ENCODE peak calls at places on chromosomes 2 and 18, in four cellular contexts. One of them, this sample, is unnamed.

GRCh38 chr2:60366178-60366577 is 187.3 kb downstream of the BCL11A start:
- DNase-seq in GM12878: no peak
- DNase-seq in HepG2: no peak
- DNase-seq in HEK293T: no peak
- DNase-seq in this sample: no peak

GRCh38 chr2:127035212-127035611 is 71.7 kb downstream of the BIN1 start:
- DNase-seq in HepG2: peak; percentile 21
- DNase-seq in GM12878: no peak
- DNase-seq in HEK293T: no peak
- DNase-seq in this sample: no peak

GRCh38 chr2:20534913-20535801 is 88.3 kb downstream of the RHOB start:
- DNase-seq in HepG2: peak; percentile 71
- DNase-seq in HEK293T: no peak
- DNase-seq in GM12878: no peak
- DNase-seq in this sample: no peak

GRCh38 chr2:221965806-221966205 is 333.0 kb downstream of the PAX3 start:
- DNase-seq in GM12878: no peak
- DNase-seq in HEK293T: no peak
- DNase-seq in HepG2: no peak
- DNase-seq in this sample: no peak

GRCh38 chr2:122734756-122735155 is 979.3 kb downstream of the TSN start:
- DNase-seq in GM12878: no peak
- DNase-seq in HepG2: no peak
- DNase-seq in HEK293T: no peak
- DNase-seq in this sample: no peak

GRCh38 chr2:99285521-99285920 is 15.5 kb downstream of the LYG1 start:
- DNase-seq in GM12878: no peak
- DNase-seq in HEK293T: no peak
- DNase-seq in HepG2: no peak
- DNase-seq in this sample: no peak

GRCh38 chr18:65906621-65907034 is 155.8 kb downstream of the CDH7 start:
- DNase-seq in HEK293T: no peak
- DNase-seq in HepG2: no peak
- DNase-seq in GM12878: no peak
- DNase-seq in this sample: no peak

GRCh38 chr2:181239400-181239799 is 217.8 kb upstream of the ITGA4 start:
- DNase-seq in HepG2: peak; percentile 13
- DNase-seq in HEK293T: no peak
- DNase-seq in GM12878: no peak
- DNase-seq in this sample: no peak

GRCh38 chr18:59938686-59939085 is 38.9 kb downstream of the PMAIP1 start:
- DNase-seq in GM12878: no peak
- DNase-seq in HepG2: no peak
- DNase-seq in HEK293T: no peak
- DNase-seq in this sample: no peak

GRCh38 chr18:12883003-12883683 is 894 bp downstream of the PTPN2 start:
- DNase-seq in GM12878: no peak
- DNase-seq in HepG2: no peak
- DNase-seq in HEK293T: peak; percentile 10
- DNase-seq in this sample: no peak

GRCh38 chr2:181307203-181307991 is 149.8 kb upstream of the ITGA4 start:
- DNase-seq in HEK293T: no peak
- DNase-seq in GM12878: no peak
- DNase-seq in HepG2: no peak
- DNase-seq in this sample: no peak

GRCh38 chr2:171214093-171214492 is 53.4 kb upstream of the TLK1 start:
- DNase-seq in GM12878: no peak
- DNase-seq in HEK293T: no peak
- DNase-seq in HepG2: no peak
- DNase-seq in this sample: no peak

GRCh38 chr2:10920764-10921468 is 9.2 kb downstream of the KCNF1 start:
- DNase-seq in HepG2: no peak
- DNase-seq in GM12878: no peak
- DNase-seq in HEK293T: no peak
- DNase-seq in this sample: no peak

GRCh38 chr2:45170976-45171514 is 161.8 kb upstream of the SIX2 start:
- DNase-seq in HepG2: no peak
- DNase-seq in GM12878: no peak
- DNase-seq in HEK293T: no peak
- DNase-seq in this sample: no peak

GRCh38 chr2:20595439-20596192 is 55.3 kb downstream of the HS1BP3 start:
- DNase-seq in GM12878: peak; percentile 85
- DNase-seq in HEK293T: no peak
- DNase-seq in HepG2: peak; percentile 66
- DNase-seq in this sample: peak; percentile 59

GRCh38 chr18:70907673-70908072 is 618.8 kb downstream of the SOCS6 start:
- DNase-seq in HEK293T: no peak
- DNase-seq in HepG2: no peak
- DNase-seq in GM12878: no peak
- DNase-seq in this sample: no peak

GRCh38 chr2:187360286-187360685 is 87.8 kb downstream of the CALCRL start:
- DNase-seq in GM12878: no peak
- DNase-seq in HEK293T: no peak
- DNase-seq in HepG2: no peak
- DNase-seq in this sample: no peak

GRCh38 chr18:59787998-59788875 is 91.0 kb upstream of the CCBE1 start:
- DNase-seq in HepG2: no peak
- DNase-seq in HEK293T: peak; percentile 6
- DNase-seq in GM12878: no peak
- DNase-seq in this sample: no peak

GRCh38 chr2:15145919-15146318 is 415.2 kb downstream of the NBAS start:
- DNase-seq in HepG2: no peak
- DNase-seq in HEK293T: no peak
- DNase-seq in GM12878: no peak
- DNase-seq in this sample: no peak

GRCh38 chr2:1600191-1601063 is 143.9 kb downstream of the PXDN start:
- DNase-seq in GM12878: no peak
- DNase-seq in HepG2: no peak
- DNase-seq in HEK293T: no peak
- DNase-seq in this sample: no peak

GRCh38 chr2:82792316-82792715 is 1666.8 kb downstream of the SUCLG1 start:
- DNase-seq in HEK293T: no peak
- DNase-seq in HepG2: no peak
- DNase-seq in GM12878: no peak
- DNase-seq in this sample: no peak

GRCh38 chr18:56575819-56576663 is 62.4 kb downstream of the TXNL1 start:
- DNase-seq in HEK293T: peak; percentile 17
- DNase-seq in GM12878: no peak
- DNase-seq in HepG2: peak; percentile 36
- DNase-seq in this sample: peak; percentile 31

GRCh38 chr2:85681354-85681728 is 12.8 kb upstream of the GNLY start:
- DNase-seq in HEK293T: no peak
- DNase-seq in HepG2: no peak
- DNase-seq in GM12878: no peak
- DNase-seq in this sample: no peak

GRCh38 chr2:98379311-98380202 is 33.3 kb downstream of the CNGA3 start:
- DNase-seq in HepG2: no peak
- DNase-seq in HEK293T: no peak
- DNase-seq in GM12878: no peak
- DNase-seq in this sample: no peak

GRCh38 chr18:56709463-56709862 is 58.3 kb downstream of the WDR7 start:
- DNase-seq in HEK293T: peak; percentile 15
- DNase-seq in HepG2: peak; percentile 54
- DNase-seq in GM12878: peak; percentile 46
- DNase-seq in this sample: peak; percentile 20

GRCh38 chr2:20615466-20616241 is 35.2 kb downstream of the HS1BP3 start:
- DNase-seq in HepG2: peak; percentile 71
- DNase-seq in HEK293T: no peak
- DNase-seq in GM12878: no peak
- DNase-seq in this sample: no peak

GRCh38 chr18:51120809-51121596 is 76.5 kb downstream of the MEX3C start:
- DNase-seq in GM12878: no peak
- DNase-seq in HepG2: no peak
- DNase-seq in HEK293T: no peak
- DNase-seq in this sample: no peak

GRCh38 chr2:147051248-147051647 is 793.6 kb upstream of the ACVR2A start:
- DNase-seq in HEK293T: no peak
- DNase-seq in GM12878: no peak
- DNase-seq in HepG2: no peak
- DNase-seq in this sample: no peak
- TF ChIP-seq FOXK2 in HEK293T: no peak
- TF ChIP-seq FOXK2 in GM12878: no peak
- TF ChIP-seq FOXK2 in HepG2: no peak
- TF ChIP-seq FOXK2 in this sample: no peak

GRCh38 chr2:226802573-226802972 is 3.0 kb upstream of the IRS1 start:
- DNase-seq in HepG2: peak; percentile 86
- DNase-seq in HEK293T: peak; percentile 37
- DNase-seq in GM12878: no peak
- DNase-seq in this sample: peak; percentile 71
- TF ChIP-seq FOXK2 in HepG2: no peak
- TF ChIP-seq FOXK2 in HEK293T: no peak
- TF ChIP-seq FOXK2 in GM12878: no peak
- TF ChIP-seq FOXK2 in this sample: no peak

GRCh38 chr2:42936632-42936996 is 144.2 kb upstream of the HAAO start:
- DNase-seq in GM12878: no peak
- DNase-seq in HepG2: no peak
- DNase-seq in HEK293T: no peak
- DNase-seq in this sample: no peak
- TF ChIP-seq FOXK2 in GM12878: no peak
- TF ChIP-seq FOXK2 in HepG2: no peak
- TF ChIP-seq FOXK2 in HEK293T: no peak
- TF ChIP-seq FOXK2 in this sample: no peak

GRCh38 chr2:27990030-27990590 is 99.6 kb downstream of the BABAM2 start:
- DNase-seq in HEK293T: no peak
- DNase-seq in GM12878: no peak
- DNase-seq in HepG2: no peak
- DNase-seq in this sample: peak; percentile 11
- TF ChIP-seq FOXK2 in HEK293T: no peak
- TF ChIP-seq FOXK2 in GM12878: no peak
- TF ChIP-seq FOXK2 in HepG2: no peak
- TF ChIP-seq FOXK2 in this sample: no peak

GRCh38 chr2:43569921-43570320 is 25.9 kb downstream of the THADA start:
- DNase-seq in GM12878: peak; percentile 57
- DNase-seq in HepG2: no peak
- DNase-seq in HEK293T: no peak
- DNase-seq in this sample: no peak
- TF ChIP-seq FOXK2 in GM12878: no peak
- TF ChIP-seq FOXK2 in HepG2: no peak
- TF ChIP-seq FOXK2 in HEK293T: no peak
- TF ChIP-seq FOXK2 in this sample: no peak

GRCh38 chr2:137467246-137467862 is 496.9 kb upstream of the HNMT start:
- DNase-seq in HepG2: peak; percentile 23
- DNase-seq in GM12878: peak; percentile 1
- DNase-seq in HEK293T: peak; percentile 32
- DNase-seq in this sample: peak; percentile 14
- TF ChIP-seq FOXK2 in HepG2: no peak
- TF ChIP-seq FOXK2 in GM12878: no peak
- TF ChIP-seq FOXK2 in HEK293T: no peak
- TF ChIP-seq FOXK2 in this sample: no peak

DNA sequence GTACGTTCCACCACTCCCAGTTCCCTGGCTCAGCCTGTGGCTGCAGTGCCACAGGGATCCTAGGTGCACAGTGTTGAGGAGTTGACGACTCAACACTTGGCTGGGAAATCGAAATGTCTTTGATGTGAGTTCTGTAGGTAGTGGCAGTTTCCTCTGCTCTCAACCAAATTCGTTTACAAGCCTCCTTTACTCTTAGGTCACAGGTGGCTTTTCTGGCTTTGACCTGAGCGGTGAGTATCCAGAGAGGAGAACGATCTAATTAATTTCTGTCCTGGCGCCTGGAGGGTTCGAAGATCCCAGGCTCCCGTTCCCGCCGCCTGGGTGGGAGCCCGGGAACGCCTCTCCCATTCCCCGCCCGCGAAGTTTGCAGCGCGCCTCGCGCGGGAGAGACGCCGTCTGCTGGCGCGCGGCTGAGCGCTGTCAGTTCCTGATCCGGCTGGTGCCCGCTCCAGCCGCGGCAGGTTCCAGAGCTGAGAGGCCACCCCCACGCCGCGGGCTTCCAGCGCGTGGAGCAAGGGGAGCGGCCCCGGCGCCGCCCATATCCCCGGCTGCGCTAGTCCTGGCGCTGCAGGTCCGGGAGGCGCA is at the start of gene LAMA3:
- DNase-seq in HEK293T: peak; percentile 74
- DNase-seq in HepG2: no peak
- DNase-seq in GM12878: no peak
- DNase-seq in this sample: no peak
- TF ChIP-seq FOXK2 in HEK293T: no peak
- TF ChIP-seq FOXK2 in HepG2: no peak
- TF ChIP-seq FOXK2 in GM12878: no peak
- TF ChIP-seq FOXK2 in this sample: no peak

DNA sequence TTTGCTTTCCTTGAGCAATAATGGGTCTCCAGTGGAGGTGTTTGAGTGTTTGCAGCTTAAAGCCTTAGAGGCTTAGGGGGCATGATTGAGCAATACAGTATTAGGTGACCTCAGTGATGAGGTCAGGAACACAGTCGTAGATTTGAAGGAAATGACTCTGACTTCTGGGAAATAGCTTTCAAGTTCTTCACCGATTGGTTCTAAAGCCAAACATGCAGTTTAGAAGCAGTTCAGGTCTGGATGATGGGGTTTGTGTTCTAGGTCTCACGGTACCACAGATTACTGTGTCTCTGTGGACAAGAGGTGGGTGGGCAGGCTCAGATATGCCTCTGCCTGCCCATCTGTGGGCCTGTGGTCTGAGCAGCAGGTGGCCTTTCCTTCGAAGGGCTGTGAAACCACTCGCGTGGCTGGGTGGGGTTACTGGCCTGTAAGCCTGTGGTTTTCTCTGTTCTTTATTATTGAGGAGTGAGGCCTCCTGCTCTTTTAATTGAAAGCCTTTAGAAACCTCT is 7.8 kb downstream of the MTHFD2 start:
- DNase-seq in HepG2: no peak
- DNase-seq in GM12878: peak; percentile 61
- DNase-seq in HEK293T: no peak
- DNase-seq in this sample: peak; percentile 75
- TF ChIP-seq FOXK2 in HepG2: no peak
- TF ChIP-seq FOXK2 in GM12878: no peak
- TF ChIP-seq FOXK2 in HEK293T: no peak
- TF ChIP-seq FOXK2 in this sample: no peak